ENCODE peak calls at places on chromosomes 7 and 10, in seven cellular contexts. F, L, A, U, V, N and J are unnamed samples.

GRCh38 chr7:3087243-3087642 is 43.6 kb upstream of the CARD11 start:
- DNase-seq in F (peak), L (peak), A (peak), U (no peak), V (no peak), N (no peak), J (no peak)

GRCh38 chr7:11923376-11923922 is 91.5 kb upstream of the THSD7A start:
- DNase-seq in F (no peak), L (no peak), A (no peak), U (no peak), V (no peak), N (no peak), J (no peak)

GRCh38 chr7:65247491-65247890 is 126.2 kb upstream of the ZNF92 start:
- DNase-seq in F (no peak), L (no peak), A (no peak), U (peak), V (no peak), N (no peak), J (no peak)

GRCh38 chr10:62681211-62681940 is 123.1 kb upstream of the ADO start:
- DNase-seq in F (peak), L (peak), A (peak), U (peak), V (no peak), N (peak), J (peak)

GRCh38 chr7:110856704-110857103 is 234.2 kb upstream of the LRRN3 start:
- DNase-seq in F (no peak), L (peak), A (no peak), U (no peak), V (no peak), N (no peak), J (no peak)

GRCh38 chr10:63671317-63671937 is 150.2 kb downstream of the REEP3 start:
- DNase-seq in F (peak), L (peak), A (no peak), U (no peak), V (no peak), N (no peak), J (no peak)

GRCh38 chr10:11724938-11725776 is 17.0 kb upstream of the ECHDC3 start:
- DNase-seq in F (peak), L (peak), A (peak), U (no peak), V (peak), N (no peak), J (peak)

GRCh38 chr10:43362191-43362839 is 9.1 kb upstream of the FXYD4 start:
- DNase-seq in F (peak), L (peak), A (peak), U (peak), V (no peak), N (no peak), J (peak)

GRCh38 chr10:8594711-8595110 is 540.2 kb downstream of the GATA3 start:
- DNase-seq in F (no peak), L (no peak), A (no peak), U (no peak), V (no peak), N (no peak), J (no peak)

GRCh38 chr7:85041599-85042216 is 145.1 kb downstream of the SEMA3D start:
- DNase-seq in F (peak), L (peak), A (peak), U (peak), V (peak), N (peak), J (peak)

GRCh38 chr7:158992759-158993158 is 136.4 kb downstream of the DYNC2I1 start:
- DNase-seq in F (no peak), L (no peak), A (peak), U (no peak), V (no peak), N (no peak), J (no peak)

GRCh38 chr7:6074612-6075380 is 43.6 kb downstream of the ANKRD61 start:
- DNase-seq in F (no peak), L (no peak), A (no peak), U (no peak), V (no peak), N (no peak), J (no peak)

GRCh38 chr7:43625453-43625852 is 42.5 kb downstream of the STK17A start:
- DNase-seq in F (no peak), L (peak), A (no peak), U (no peak), V (no peak), N (no peak), J (peak)

GRCh38 chr7:149595541-149595940 is 97.9 kb upstream of the ZNF746 start:
- DNase-seq in F (no peak), L (no peak), A (no peak), U (no peak), V (no peak), N (no peak), J (no peak)

GRCh38 chr7:149598721-149599308 is 101.2 kb upstream of the ZNF746 start:
- DNase-seq in F (peak), L (peak), A (peak), U (peak), V (peak), N (peak), J (peak)

GRCh38 chr7:149595078-149595477 is 97.5 kb upstream of the ZNF746 start:
- DNase-seq in F (no peak), L (no peak), A (no peak), U (no peak), V (no peak), N (no peak), J (no peak)

GRCh38 chr7:149604521-149604920 is 106.9 kb upstream of the ZNF746 start:
- DNase-seq in F (no peak), L (no peak), A (no peak), U (no peak), V (no peak), N (no peak), J (no peak)

GRCh38 chr7:149599636-149600206 is 102.1 kb upstream of the ZNF746 start:
- DNase-seq in F (no peak), L (no peak), A (no peak), U (no peak), V (no peak), N (peak), J (no peak)
- H3K4me2 ChIP-seq in F (no peak), L (no peak), A (no peak), U (no peak), V (no peak), N (peak), J (no peak)

GRCh38 chr7:132576723-132577089 is 436 bp upstream of the PLXNA4 start:
- DNase-seq in F (peak), L (no peak), A (peak), U (no peak), V (no peak), N (no peak), J (no peak)

GRCh38 chr7:132578826-132579225 is 2.6 kb upstream of the PLXNA4 start:
- DNase-seq in F (no peak), L (no peak), A (no peak), U (no peak), V (no peak), N (no peak), J (no peak)

GRCh38 chr7:132577206-132578049 is 1.2 kb upstream of the PLXNA4 start:
- DNase-seq in F (peak), L (peak), A (peak), U (peak), V (no peak), N (no peak), J (no peak)

GRCh38 chr7:132579260-132579899 is 3.1 kb upstream of the PLXNA4 start:
- DNase-seq in F (no peak), L (no peak), A (no peak), U (no peak), V (no peak), N (no peak), J (no peak)

GRCh38 chr7:132578050-132578370 is 1.7 kb upstream of the PLXNA4 start:
- DNase-seq in F (no peak), L (no peak), A (no peak), U (no peak), V (no peak), N (no peak), J (no peak)
- H3K4me3 ChIP-seq in F (no peak), L (no peak), A (no peak), U (peak), V (no peak), N (no peak), J (no peak)

GRCh38 chr10:77287647-77288120 is 349.9 kb downstream of the KCNMA1 start:
- DNase-seq in F (peak), L (peak), A (no peak), U (no peak), V (no peak), N (no peak), J (no peak)

GRCh38 chr10:77284797-77285196 is 352.8 kb downstream of the KCNMA1 start:
- DNase-seq in F (no peak), L (no peak), A (no peak), U (no peak), V (no peak), N (no peak), J (no peak)

GRCh38 chr10:77283326-77283725 is 354.3 kb downstream of the KCNMA1 start:
- DNase-seq in F (no peak), L (peak), A (no peak), U (no peak), V (no peak), N (no peak), J (no peak)

GRCh38 chr10:77286851-77287250 is 350.8 kb downstream of the KCNMA1 start:
- DNase-seq in F (no peak), L (no peak), A (no peak), U (no peak), V (no peak), N (no peak), J (no peak)

DNA sequence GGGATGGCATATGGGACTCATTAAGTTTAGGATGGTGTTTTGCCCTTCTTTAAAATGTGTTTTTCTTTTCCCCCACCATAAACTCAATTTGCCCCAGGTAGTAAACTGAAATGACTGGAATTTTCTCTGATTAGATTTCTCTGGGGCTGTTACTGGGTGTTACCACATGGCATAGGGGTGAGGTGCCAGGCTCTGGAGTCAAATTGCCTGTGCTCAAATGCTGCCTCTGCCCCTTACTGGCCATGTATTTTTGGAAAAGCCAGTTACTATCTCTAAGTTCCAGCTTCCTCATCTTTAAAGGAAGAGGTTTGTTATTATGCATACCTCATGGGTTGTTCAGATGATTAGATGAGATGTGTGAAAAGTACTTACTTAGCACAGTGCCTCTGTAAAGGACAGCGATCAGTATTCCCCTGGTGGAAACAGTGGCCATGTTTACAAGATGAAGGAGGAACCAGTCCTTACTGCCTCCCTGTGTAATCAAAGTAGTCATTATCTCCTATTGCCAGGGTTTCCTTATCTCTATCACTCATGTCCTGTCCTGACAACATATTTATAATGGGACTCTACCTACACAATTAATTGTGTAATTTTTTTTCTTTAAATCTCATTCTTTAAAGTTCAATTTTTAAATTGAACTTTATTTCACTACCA is 352.0 kb downstream of the KCNMA1 start:
- DNase-seq in F (no peak), L (no peak), A (no peak), U (no peak), V (no peak), N (no peak), J (no peak)
- H3K4me2 ChIP-seq in F (no peak), L (no peak), A (no peak), U (no peak), V (no peak), N (no peak), J (no peak)

GRCh38 chr7:27187702-27188665 is 3.0 kb upstream of the HOXA11 start:
- DNase-seq in F (no peak), L (no peak), A (no peak), U (peak), V (no peak), N (peak), J (no peak)
- H3K4me3 ChIP-seq in F (peak), L (peak), A (no peak), U (peak), V (no peak), N (peak), J (no peak)

DNA sequence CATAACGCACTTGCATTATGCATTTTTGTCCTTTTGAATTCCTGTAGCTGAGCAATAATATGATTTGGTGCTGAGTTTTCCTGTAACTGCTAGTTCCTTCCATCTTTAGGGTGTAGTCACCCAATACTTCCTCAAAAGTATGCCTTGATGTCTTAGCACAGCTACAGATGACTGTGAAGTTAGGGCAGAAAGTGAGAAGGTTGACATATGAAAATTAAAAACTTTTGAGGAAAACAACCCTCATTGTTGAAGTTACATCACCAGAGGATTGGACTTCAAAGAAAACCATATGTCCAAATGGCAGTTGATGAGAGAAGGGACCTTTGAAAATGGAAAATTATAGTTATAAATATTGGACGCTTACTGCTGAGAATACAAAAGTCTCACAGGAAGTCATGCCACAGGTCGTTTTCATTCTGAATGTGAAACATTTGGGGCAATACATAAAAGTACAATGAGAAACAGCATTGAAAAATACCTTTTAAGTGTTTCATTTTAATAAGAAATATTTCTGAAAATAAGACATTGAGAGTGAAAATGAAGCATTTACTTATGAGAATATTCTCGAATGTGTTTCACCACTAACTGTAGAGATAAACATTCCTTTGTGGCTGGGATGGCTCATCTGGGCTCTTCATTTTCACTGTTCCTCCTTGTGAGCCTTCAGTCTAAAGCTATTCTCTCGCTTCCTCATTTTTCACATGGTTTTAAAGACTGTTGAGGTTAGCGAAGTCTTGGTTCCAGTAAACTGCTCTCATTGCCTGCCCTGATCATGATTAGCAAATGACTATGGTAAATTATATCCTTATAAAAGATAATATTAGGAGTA is 61.4 kb upstream of the NME8 start:
- DNase-seq in F (no peak), L (no peak), A (no peak), U (no peak), V (no peak), N (no peak), J (peak)
- H3K4me2 ChIP-seq in F (no peak), L (no peak), A (no peak), U (no peak), V (no peak), N (no peak), J (no peak)

DNA sequence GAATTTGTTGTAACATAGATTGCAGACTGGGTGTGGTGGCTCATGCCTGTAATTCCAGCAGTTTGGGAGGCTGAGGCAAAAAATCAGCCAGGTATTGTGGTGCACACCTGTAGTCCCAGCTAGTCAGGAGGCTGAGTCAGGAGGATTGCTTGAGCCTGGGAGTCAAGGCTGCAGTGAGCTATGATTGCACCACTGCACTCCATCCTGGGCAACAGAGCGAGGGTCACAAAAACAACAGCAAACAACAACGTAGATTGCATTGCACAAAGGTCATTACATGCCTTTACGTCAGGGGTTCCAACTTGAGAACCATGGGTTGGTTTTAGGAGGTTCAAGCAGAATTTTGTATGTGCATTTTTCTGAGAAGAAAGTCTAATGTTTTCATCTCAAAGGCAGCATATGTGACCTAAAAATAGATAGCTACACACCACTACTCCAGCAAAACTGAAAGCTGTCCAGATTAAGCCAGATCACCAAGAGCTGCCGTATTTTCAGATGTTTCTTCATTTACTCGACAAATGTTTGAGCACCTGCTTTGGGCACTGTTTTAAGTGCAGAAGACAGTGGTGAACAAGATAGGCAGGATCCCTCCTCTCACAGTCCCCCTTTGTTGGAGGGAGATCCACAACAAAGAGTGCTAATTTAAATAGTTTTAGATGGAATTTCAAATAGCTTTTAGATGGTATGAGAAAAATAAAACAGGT is 28.3 kb upstream of the CYP26C1 start:
- DNase-seq in F (no peak), L (no peak), A (no peak), U (no peak), V (no peak), N (no peak), J (no peak)
- H3K4me3 ChIP-seq in F (no peak), L (no peak), A (no peak), U (no peak), V (no peak), N (no peak), J (no peak)

GRCh38 chr7:116542618-116543017 is 17.8 kb downstream of the CAV1 start:
- DNase-seq in F (no peak), L (peak), A (no peak), U (no peak), V (no peak), N (no peak), J (no peak)
- H3K4me2 ChIP-seq in F (no peak), L (no peak), A (no peak), U (no peak), V (no peak), N (no peak), J (no peak)

DNA sequence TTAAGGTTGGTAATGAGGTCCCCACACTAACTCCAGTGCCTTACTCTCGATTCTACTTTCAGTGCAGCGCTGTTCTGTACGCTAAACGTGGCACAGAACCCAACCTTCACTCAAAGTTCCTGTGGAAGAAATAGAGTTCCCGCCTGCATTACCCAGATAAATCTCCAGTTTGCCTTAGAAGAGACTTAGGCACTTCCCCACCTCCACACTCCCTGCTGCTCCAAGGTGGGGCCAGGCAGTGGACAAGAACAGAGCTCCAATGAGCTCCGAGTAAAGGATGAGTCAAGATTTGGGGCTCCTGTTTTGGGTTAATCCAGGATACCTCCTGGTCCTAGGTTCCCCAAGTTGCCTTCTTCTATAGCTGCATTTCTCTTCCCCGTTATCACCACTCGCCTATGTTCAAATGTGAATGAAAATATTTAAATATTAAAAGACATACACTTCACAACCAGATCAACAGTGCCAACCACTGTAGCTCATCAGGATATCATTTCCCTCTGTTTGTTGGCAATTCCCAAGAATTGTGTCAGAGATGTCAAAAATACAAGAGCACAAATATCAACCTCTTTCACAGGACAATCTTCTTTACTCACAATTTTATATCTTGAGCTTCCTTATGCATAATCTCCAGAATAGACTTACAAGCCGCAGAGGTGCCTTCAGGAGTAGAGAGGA is 48.0 kb downstream of the MALSU1 start:
- DNase-seq in F (no peak), L (peak), A (no peak), U (no peak), V (peak), N (no peak), J (no peak)
- H3K4me3 ChIP-seq in F (no peak), L (peak), A (no peak), U (no peak), V (no peak), N (no peak), J (no peak)